ENCODE peak calls at places on chromosomes 3 and 15, in four cellular contexts. G is IMR-90, H is thoracic aorta, K is adipocyte. Z is an unnamed sample. For H3K4me1, H3K27me3 and H3K9me3, the result is how much of the 10 kb centered on the place peaks cover.

GRCh38 chr3:20648294-20648693 is 462.3 kb upstream of the SGO1 start:
- DNase-seq in G (peak), K (peak), H (no peak), Z (no peak)

GRCh38 chr3:73552700-73553099 is 72.0 kb downstream of the PDZRN3 start:
- DNase-seq in G (peak), K (peak), H (no peak), Z (no peak)

GRCh38 chr3:62369476-62369743 is 3.9 kb downstream of the FEZF2 start:
- DNase-seq in K (no peak), G (no peak), H (no peak), Z (no peak)

GRCh38 chr15:59444082-59444835 is 6.3 kb downstream of the FAM81A start:
- DNase-seq in H (no peak), K (no peak), G (no peak), Z (no peak)

GRCh38 chr3:176914764-176915163 is 282.5 kb downstream of the TBL1XR1 start:
- DNase-seq in H (no peak), G (no peak), K (no peak), Z (no peak)

GRCh38 chr3:136209921-136210320 is 13.8 kb upstream of the MSL2 start:
- DNase-seq in H (no peak), G (peak), K (no peak), Z (no peak)

GRCh38 chr3:54342676-54343075 is 220.3 kb downstream of the CACNA2D3 start:
- DNase-seq in K (no peak), G (no peak), H (no peak), Z (no peak)

GRCh38 chr3:9078561-9079240 is 115.4 kb upstream of the RAD18 start:
- DNase-seq in G (no peak), K (no peak), H (no peak), Z (no peak)

GRCh38 chr3:12993022-12993622 is 80.1 kb downstream of the IQSEC1 start:
- DNase-seq in G (peak), H (no peak), K (peak), Z (no peak)

GRCh38 chr3:152257246-152258074 is 11.3 kb upstream of the MBNL1 start:
- DNase-seq in K (peak), G (peak), H (no peak), Z (no peak)

GRCh38 chr15:91336691-91337090 is 236.6 kb downstream of the SV2B start:
- DNase-seq in G (no peak), H (no peak), K (no peak), Z (no peak)

GRCh38 chr3:117246771-117247555 is 537.4 kb downstream of the TUSC7 start:
- DNase-seq in K (no peak), H (no peak), G (peak), Z (no peak)

GRCh38 chr3:189235214-189235613 is 63.4 kb downstream of the TPRG1 start:
- DNase-seq in K (no peak), G (no peak), H (no peak), Z (no peak)

GRCh38 chr3:124559650-124560405 is 170.4 kb upstream of the UMPS start:
- DNase-seq in G (peak), K (peak), H (no peak), Z (peak)

GRCh38 chr15:80578871-80579270 is 116.2 kb upstream of the ABHD17C start:
- DNase-seq in G (no peak), K (no peak), H (no peak), Z (no peak)

GRCh38 chr3:125240496-125240895 is 27.9 kb upstream of the SLC12A8 start:
- DNase-seq in G (peak), K (peak), H (no peak), Z (no peak)

GRCh38 chr3:33001889-33002288 is 50.4 kb downstream of the CCR4 start:
- DNase-seq in H (no peak), K (peak), G (no peak), Z (no peak)

GRCh38 chr15:57375827-57376694 is at the start of gene CGNL1:
- DNase-seq in H (no peak), G (no peak), K (peak), Z (no peak)

GRCh38 chr15:38535451-38536200 is 29.0 kb downstream of the RASGRP1 start:
- DNase-seq in K (peak), H (no peak), G (peak), Z (no peak)

GRCh38 chr3:52120576-52121458 is 33.4 kb downstream of the POC1A start:
- DNase-seq in H (no peak), K (no peak), G (no peak), Z (no peak)

GRCh38 chr15:64507293-64507802 is 47.0 kb downstream of the ZNF609 start:
- DNase-seq in H (peak), G (peak), K (peak), Z (peak)

GRCh38 chr15:100733786-100734185 is 131.4 kb downstream of the ASB7 start:
- DNase-seq in K (peak), G (peak), H (no peak), Z (no peak)

GRCh38 chr15:64288577-64288976 is 67.4 kb downstream of the CSNK1G1 start:
- DNase-seq in G (peak), K (no peak), H (no peak), Z (no peak)

GRCh38 chr3:136789976-136790375 is 28.9 kb upstream of the SLC35G2 start:
- DNase-seq in G (no peak), H (no peak), K (no peak), Z (no peak)

GRCh38 chr3:32200991-32201758 is 37.3 kb upstream of the CMTM8 start:
- DNase-seq in H (no peak), K (no peak), G (no peak), Z (no peak)

GRCh38 chr15:38414351-38414750 is 39.6 kb upstream of the FAM98B start:
- DNase-seq in K (peak), H (peak), G (peak), Z (no peak)

GRCh38 chr3:169769287-169770181 is at the start of gene ACTRT3:
- DNase-seq in G (peak), K (peak), H (no peak), Z (peak)

GRCh38 chr3:52317178-52317577 is 1.1 kb downstream of the DNAH1 start:
- DNase-seq in G (no peak), K (no peak), H (no peak), Z (no peak)

GRCh38 chr15:79403501-79403900 is 28.6 kb upstream of the MINAR1 start:
- DNase-seq in K (no peak), H (no peak), G (peak), Z (no peak)

GRCh38 chr15:78968114-78968513 is 23.3 kb upstream of the CTSH start:
- DNase-seq in H (no peak), K (no peak), G (no peak), Z (no peak)

GRCh38 chr3:29279830-29280229 is 1.0 kb upstream of the RBMS3 start:
- DNase-seq in G (peak), K (peak), H (no peak), Z (no peak)

GRCh38 chr3:190205739-190206138 is 85.0 kb upstream of the P3H2 start:
- DNase-seq in K (peak), H (no peak), G (peak), Z (no peak)

GRCh38 chr3:23055733-23056376 is 147.3 kb upstream of the UBE2E2 start:
- DNase-seq in K (peak), G (peak), H (no peak), Z (no peak)

GRCh38 chr15:95291878-95292472 is 1038.5 kb upstream of the NR2F2 start:
- DNase-seq in H (no peak), K (peak), G (peak), Z (no peak)

GRCh38 chr3:186825294-186825821 is 17.2 kb upstream of the ADIPOQ start:
- DNase-seq in K (peak), G (peak), H (no peak), Z (no peak)

GRCh38 chr3:42665050-42665878 is 11.8 kb downstream of the ZBTB47 start:
- DNase-seq in K (no peak), H (no peak), G (no peak), Z (no peak)
- H3K4me1 ChIP-seq in K (under half), H (under half), G (under half), Z (under half)

GRCh38 chr15:73368301-73369072 is at the start of gene HCN4:
- DNase-seq in H (no peak), G (no peak), K (peak), Z (no peak)

GRCh38 chr15:73366766-73367623 is 1.8 kb downstream of the HCN4 start:
- DNase-seq in H (no peak), K (no peak), G (no peak), Z (no peak)

GRCh38 chr15:73367624-73368300 is 996 bp downstream of the HCN4 start:
- DNase-seq in G (no peak), H (no peak), K (peak), Z (no peak)

GRCh38 chr15:73370151-73370550 is 1.4 kb upstream of the HCN4 start:
- DNase-seq in K (no peak), G (no peak), H (no peak), Z (no peak)

GRCh38 chr15:73369073-73369694 is 426 bp upstream of the HCN4 start:
- DNase-seq in K (no peak), G (no peak), H (no peak), Z (no peak)
- H3K27me3 ChIP-seq in K (half or more), G (half or more), H (under half), Z (under half)

GRCh38 chr15:26759991-26760390 is 12.9 kb downstream of the GABRB3 start:
- DNase-seq in G (no peak), H (no peak), K (no peak), Z (no peak)

GRCh38 chr15:26758079-26758478 is 14.8 kb downstream of the GABRB3 start:
- DNase-seq in H (no peak), G (no peak), K (no peak), Z (no peak)

GRCh38 chr15:26757156-26757555 is 15.7 kb downstream of the GABRB3 start:
- DNase-seq in H (no peak), G (no peak), K (no peak), Z (no peak)
- H3K9me3 ChIP-seq in H (under half), G (under half), K (under half), Z (under half)

GRCh38 chr3:183446838-183447205 is 18.4 kb upstream of the MCF2L2 start:
- DNase-seq in G (no peak), H (no peak), K (no peak), Z (no peak)

GRCh38 chr3:183448369-183449128 is 20.1 kb upstream of the MCF2L2 start:
- DNase-seq in H (no peak), G (no peak), K (no peak), Z (no peak)

GRCh38 chr3:183449391-183449790 is 21.0 kb upstream of the MCF2L2 start:
- DNase-seq in G (peak), H (no peak), K (peak), Z (no peak)

GRCh38 chr3:183447206-183448001 is 19.0 kb upstream of the MCF2L2 start:
- DNase-seq in K (peak), G (peak), H (peak), Z (peak)

GRCh38 chr3:183449791-183450190 is 21.4 kb upstream of the MCF2L2 start:
- DNase-seq in H (no peak), G (peak), K (no peak), Z (no peak)
- H3K4me1 ChIP-seq in H (under half), G (under half), K (under half), Z (under half)

GRCh38 chr3:42043116-42043796 is 47.9 kb upstream of the TRAK1 start:
- DNase-seq in G (peak), K (peak), H (no peak), Z (no peak)

GRCh38 chr3:42051384-42052131 is 39.6 kb upstream of the TRAK1 start:
- DNase-seq in G (no peak), H (no peak), K (no peak), Z (no peak)

GRCh38 chr3:42050126-42050525 is 41.0 kb upstream of the TRAK1 start:
- DNase-seq in K (no peak), G (no peak), H (no peak), Z (no peak)

GRCh38 chr3:42042747-42043115 is 48.4 kb upstream of the TRAK1 start:
- DNase-seq in G (no peak), H (no peak), K (no peak), Z (no peak)

DNA sequence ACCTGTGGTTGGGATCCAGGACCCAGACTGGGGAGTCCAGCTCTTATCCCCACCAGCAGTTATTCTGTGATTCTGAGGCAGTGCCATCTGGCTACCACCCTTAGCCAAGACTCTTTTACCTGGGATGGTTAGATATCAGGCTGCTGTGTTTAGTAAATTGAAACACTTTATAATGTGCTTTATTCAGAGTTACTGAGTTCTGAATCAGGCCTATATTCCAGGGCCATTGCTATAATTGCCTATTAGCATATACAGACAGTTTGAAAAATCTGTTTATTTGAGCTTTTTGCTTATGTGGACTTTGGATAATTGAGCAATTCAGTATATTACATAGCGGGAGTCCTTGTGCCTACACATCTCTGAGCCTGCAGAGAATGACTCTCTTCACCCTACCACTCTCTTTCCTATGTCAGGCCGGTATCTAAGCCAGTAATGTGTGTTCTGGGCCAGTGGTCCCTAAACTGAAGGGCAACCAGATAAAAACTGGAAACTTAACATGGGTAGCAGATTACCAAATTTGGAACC is 45.4 kb upstream of the TRAK1 start:
- DNase-seq in H (no peak), G (no peak), K (no peak), Z (no peak)
- H3K27me3 ChIP-seq in H (under half), G (under half), K (under half), Z (under half)

DNA sequence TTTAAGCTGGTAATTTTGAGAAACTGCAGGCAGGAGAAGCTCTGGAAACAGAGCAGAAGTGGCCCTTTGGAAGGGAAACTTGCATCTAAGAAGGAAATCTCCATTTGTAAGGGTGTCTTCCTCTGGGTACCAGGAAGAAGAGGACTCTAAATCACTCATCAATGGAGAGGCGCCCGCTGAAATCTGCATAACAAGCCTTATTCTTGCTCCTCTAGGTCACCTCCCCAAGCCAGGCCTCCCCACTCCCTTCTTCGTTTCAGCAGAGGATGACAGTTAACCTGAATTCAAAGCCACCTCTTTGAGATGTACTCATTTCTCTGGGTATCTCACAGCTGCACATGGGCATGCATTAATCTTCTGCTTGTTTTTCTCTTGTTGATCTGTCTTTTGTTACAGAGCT is 51.6 kb downstream of the GABRB3 start:
- DNase-seq in K (no peak), G (no peak), H (no peak), Z (no peak)
- H3K9me3 ChIP-seq in K (under half), G (under half), H (under half), Z (under half)

GRCh38 chr3:129018751-129019150 is 17.6 kb downstream of the EFCC1 start:
- DNase-seq in H (no peak), G (no peak), K (no peak), Z (no peak)

GRCh38 chr3:129019266-129019665 is 18.2 kb downstream of the EFCC1 start:
- DNase-seq in K (no peak), G (peak), H (no peak), Z (no peak)

GRCh38 chr3:129022114-129022994 is 21.2 kb downstream of the EFCC1 start:
- DNase-seq in H (no peak), K (no peak), G (peak), Z (no peak)

GRCh38 chr3:129021140-129021551 is 20.0 kb downstream of the EFCC1 start:
- DNase-seq in G (peak), K (no peak), H (no peak), Z (no peak)

GRCh38 chr3:129020691-129021090 is 19.6 kb downstream of the EFCC1 start:
- DNase-seq in H (no peak), K (no peak), G (no peak), Z (no peak)
- H3K4me1 ChIP-seq in H (under half), K (under half), G (under half), Z (under half)

GRCh38 chr3:126417461-126418255 is 22.9 kb downstream of the CFAP100 start:
- DNase-seq in K (no peak), H (no peak), G (no peak), Z (peak)
- H3K27me3 ChIP-seq in K (half or more), H (under half), G (under half), Z (under half)

DNA sequence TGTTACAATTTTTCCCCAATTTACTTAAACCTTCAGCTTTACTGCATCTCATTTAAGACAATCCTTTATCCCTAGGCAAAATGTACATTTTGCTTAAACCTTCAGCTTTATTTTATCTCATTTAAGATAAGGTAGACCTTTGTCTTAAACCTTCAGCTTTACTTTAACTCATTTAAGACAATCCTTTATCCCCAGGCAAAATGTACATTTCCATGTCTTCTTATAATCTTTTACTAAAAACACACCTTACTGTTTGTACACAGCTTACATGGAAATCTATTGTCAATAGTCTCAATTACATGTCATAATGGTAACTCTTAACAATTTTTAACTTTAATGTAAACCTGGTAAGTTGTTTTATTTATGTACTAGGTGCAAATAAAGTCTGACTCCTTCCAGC is 58.7 kb upstream of the MKRN3 start:
- DNase-seq in H (no peak), G (no peak), K (no peak), Z (no peak)
- H3K9me3 ChIP-seq in H (under half), G (under half), K (under half), Z (under half)

GRCh38 chr15:31302778-31303433 is 23.7 kb upstream of the KLF13 start:
- DNase-seq in K (no peak), G (no peak), H (no peak), Z (peak)
- H3K4me1 ChIP-seq in K (under half), G (under half), H (under half), Z (under half)

Z was measured in breast epithelium.